ENCODE peak calls at places on chromosome 12, in four cellular contexts. C is A549, B is HepG2, Q is K562. P is an unnamed sample.

GRCh38 chr12:110744176-110744575 is 1.5 kb upstream of the PPP1CC start:
- DNase-seq in C (peak; percentile 53), B (peak; percentile 69), Q (no peak), P (no peak)

GRCh38 chr12:40645361-40645760 is 46.9 kb upstream of the CNTN1 start:
- DNase-seq in C (no peak), B (no peak), Q (no peak), P (no peak)

GRCh38 chr12:10395390-10395998 is 5.7 kb upstream of the KLRK1 start:
- DNase-seq in C (peak; percentile 91), B (peak; percentile 85), Q (no peak), P (no peak)

GRCh38 chr12:34294671-34295365 is 272.5 kb downstream of the ALG10 start:
- DNase-seq in C (no peak), B (no peak), Q (no peak), P (no peak)

GRCh38 chr12:79897617-79898016 is 37.3 kb downstream of the PPP1R12A start:
- DNase-seq in C (peak; percentile 55), B (peak; percentile 14), Q (no peak), P (peak; percentile 5)

GRCh38 chr12:81468206-81468605 is 290.9 kb downstream of the PPFIA2 start:
- DNase-seq in C (no peak), B (no peak), Q (no peak), P (no peak)

GRCh38 chr12:110102255-110102654 is 21.9 kb upstream of the IFT81 start:
- DNase-seq in C (peak; percentile 98), B (peak; percentile 92), Q (peak; percentile 87), P (peak; percentile 84)

GRCh38 chr12:4272014-4272975 is 1.3 kb upstream of the CCND2 start:
- DNase-seq in C (no peak), B (no peak), Q (peak; percentile 85), P (no peak)

GRCh38 chr12:2057041-2057792 is 4.4 kb downstream of the CACNA1C start:
- DNase-seq in C (peak; percentile 49), B (peak; percentile 56), Q (peak; percentile 59), P (peak; percentile 99)

GRCh38 chr12:126668961-126669360 is 1598.0 kb upstream of the TMEM132C start:
- DNase-seq in C (no peak), B (no peak), Q (no peak), P (no peak)

GRCh38 chr12:93048646-93049045 is 119.6 kb upstream of the EEA1 start:
- DNase-seq in C (no peak), B (peak; percentile 84), Q (no peak), P (no peak)

GRCh38 chr12:86712425-86712843 is 456.2 kb upstream of the MGAT4C start:
- DNase-seq in C (peak; percentile 97), B (peak; percentile 41), Q (no peak), P (no peak)

GRCh38 chr12:93664573-93665138 is 12.5 kb upstream of the CRADD start:
- DNase-seq in C (no peak), B (peak; percentile 8), Q (no peak), P (no peak)

GRCh38 chr12:94670075-94670474 is 19.7 kb upstream of the TMCC3 start:
- DNase-seq in C (no peak), B (no peak), Q (no peak), P (no peak)
- TF ChIP-seq RNF2 in C (no peak), B (no peak), Q (no peak), P (no peak)

GRCh38 chr12:103994235-103994634 is 28.6 kb downstream of the TDG start:
- DNase-seq in C (no peak), B (no peak), Q (no peak), P (no peak)

GRCh38 chr12:104002686-104003085 is 37.0 kb downstream of the TDG start:
- DNase-seq in C (no peak), B (no peak), Q (no peak), P (no peak)

GRCh38 chr12:103996595-103996994 is 30.9 kb downstream of the TDG start:
- DNase-seq in C (no peak), B (no peak), Q (no peak), P (no peak)

GRCh38 chr12:103997277-103997900 is 31.7 kb downstream of the TDG start:
- DNase-seq in C (no peak), B (no peak), Q (peak; percentile 40), P (no peak)
- H3K4me3 ChIP-seq in C (no peak overlapping the region), B (peak overlapping the region; percentile 15), Q (no peak overlapping the region), P (no peak overlapping the region)

GRCh38 chr12:123367511-123367910 is 2.9 kb upstream of the SBNO1 start:
- DNase-seq in C (peak; percentile 36), B (no peak), Q (no peak), P (no peak)
- TF ChIP-seq PHF8 in C (no peak), B (no peak), Q (no peak), P (no peak)

DNA sequence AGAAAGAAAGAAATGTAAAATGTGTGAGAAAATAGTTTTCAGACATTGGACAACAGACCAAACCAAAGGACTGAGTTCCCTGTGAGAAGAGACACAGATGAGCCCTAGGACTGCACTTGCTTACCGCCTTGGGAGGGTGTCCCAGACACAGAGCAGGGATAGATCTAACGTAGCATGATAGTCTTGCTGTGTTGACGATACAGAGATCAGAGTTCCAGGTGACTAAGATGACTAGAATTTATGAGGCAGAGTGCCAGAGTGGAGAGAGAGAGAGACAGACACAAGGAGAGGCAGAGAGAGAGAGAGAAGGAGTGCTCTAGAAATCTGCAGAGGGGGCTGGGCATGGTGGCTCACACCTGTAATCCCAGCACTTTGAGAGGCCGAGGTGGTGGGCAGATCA is 148.2 kb upstream of the LMNTD1 start:
- DNase-seq in C (peak; percentile 43), B (no peak), Q (no peak), P (no peak)
- TF ChIP-seq RNF2 in C (no peak), B (no peak), Q (no peak), P (no peak)

DNA sequence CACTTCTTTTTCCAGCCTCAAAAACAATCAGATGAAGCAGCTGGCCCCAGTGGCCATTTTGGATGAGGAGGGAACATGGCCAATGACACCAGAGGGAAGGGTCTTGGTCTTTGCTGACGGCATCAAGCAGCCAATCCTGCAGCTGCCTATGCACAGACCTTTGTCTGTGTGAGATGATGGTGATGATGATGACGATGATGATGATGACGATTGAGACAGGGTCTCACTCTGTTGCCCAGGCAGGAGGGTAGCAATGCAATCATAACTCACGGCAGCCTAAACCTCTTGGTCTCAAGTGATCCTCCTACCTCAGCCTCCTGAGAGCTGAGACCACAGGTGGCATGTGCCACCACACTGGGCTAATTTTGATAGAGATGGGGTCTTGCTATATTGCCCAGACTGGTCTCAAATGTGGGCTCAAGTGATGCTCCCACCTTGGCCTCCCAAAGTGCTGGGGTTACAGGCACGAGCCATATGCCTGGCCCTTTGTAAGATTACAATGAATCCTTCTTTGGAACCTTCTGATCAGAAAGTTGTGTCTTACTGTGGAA is 26.5 kb upstream of the NCOR2 start:
- DNase-seq in C (no peak), B (no peak), Q (no peak), P (no peak)
- H3K4me3 ChIP-seq in C (no peak overlapping the region), B (no peak overlapping the region), Q (no peak overlapping the region), P (no peak overlapping the region)

GRCh38 chr12:65962921-65963883 is 138.9 kb downstream of the HMGA2 start:
- DNase-seq in C (peak; percentile 47), B (no peak), Q (peak; percentile 36), P (no peak)
- TF ChIP-seq PHF8 in C (no peak), B (no peak), Q (no peak), P (no peak)

GRCh38 chr12:119681139-119681538 is 13.2 kb downstream of the PRKAB1 start:
- DNase-seq in C (no peak), B (peak; percentile 41), Q (no peak), P (no peak)
- TF ChIP-seq RNF2 in C (no peak), B (no peak), Q (no peak), P (no peak)

DNA sequence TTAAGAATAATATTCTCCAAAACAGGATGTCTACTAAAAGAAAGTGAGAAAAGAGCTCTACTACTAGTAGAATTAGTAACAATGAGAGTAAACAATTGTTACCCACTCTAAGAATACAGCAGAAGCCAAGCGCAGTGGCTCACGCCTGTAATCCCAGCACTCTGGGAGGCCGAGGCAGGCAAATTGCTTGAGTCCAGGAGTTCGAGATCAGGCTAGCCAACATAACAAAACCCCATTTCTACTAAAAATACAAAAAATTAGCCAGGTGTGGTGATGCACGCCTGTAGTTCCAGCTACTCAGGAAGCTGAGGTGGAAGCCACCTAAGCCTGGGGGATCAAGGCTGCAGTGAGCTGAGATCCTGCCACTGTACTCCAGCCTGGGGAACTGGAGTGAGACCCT is 4.7 kb downstream of the DNAJC14 start:
- DNase-seq in C (no peak), B (no peak), Q (no peak), P (no peak)
- H3K4me3 ChIP-seq in C (no peak overlapping the region), B (no peak overlapping the region), Q (no peak overlapping the region), P (no peak overlapping the region)

DNA sequence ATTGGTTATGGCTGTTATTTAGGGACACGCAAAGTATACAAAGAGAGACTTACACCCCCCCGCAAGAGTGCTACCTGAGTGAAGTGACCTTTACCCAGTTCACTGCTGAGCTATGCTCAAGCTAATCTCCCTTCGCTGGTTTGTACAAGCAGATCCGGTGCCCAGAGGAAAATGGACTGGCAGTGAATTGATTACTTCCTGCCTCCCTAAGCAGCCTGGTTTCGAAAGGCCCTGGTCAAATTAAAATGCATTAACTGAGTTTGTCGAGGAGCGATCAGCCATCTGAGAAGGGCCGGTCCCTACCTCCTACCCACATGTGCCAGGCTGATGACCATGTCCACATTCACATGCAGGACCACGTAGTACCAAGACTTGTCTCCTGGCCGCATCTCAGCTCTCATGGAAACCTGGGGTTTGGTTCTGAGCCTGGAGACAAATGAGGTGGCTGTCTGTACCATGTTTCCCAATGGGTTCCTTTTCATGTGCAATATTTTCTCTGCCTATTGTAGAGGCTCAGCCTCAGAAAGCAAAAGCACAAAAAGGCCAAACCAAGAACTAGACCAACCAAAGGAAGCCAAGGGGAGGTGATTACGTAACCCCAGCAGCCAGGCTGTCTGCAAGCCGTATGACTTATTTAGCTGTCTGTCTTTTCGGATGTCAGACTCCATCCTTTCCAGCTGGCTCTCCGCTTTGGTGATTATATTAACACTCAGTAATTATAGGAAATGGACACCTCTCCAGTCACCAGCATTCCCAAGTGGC is 284.7 kb upstream of the PWP1 start:
- DNase-seq in C (peak; percentile 47), B (no peak), Q (no peak), P (no peak)
- TF ChIP-seq PHF8 in C (no peak), B (no peak), Q (no peak), P (no peak)

DNA sequence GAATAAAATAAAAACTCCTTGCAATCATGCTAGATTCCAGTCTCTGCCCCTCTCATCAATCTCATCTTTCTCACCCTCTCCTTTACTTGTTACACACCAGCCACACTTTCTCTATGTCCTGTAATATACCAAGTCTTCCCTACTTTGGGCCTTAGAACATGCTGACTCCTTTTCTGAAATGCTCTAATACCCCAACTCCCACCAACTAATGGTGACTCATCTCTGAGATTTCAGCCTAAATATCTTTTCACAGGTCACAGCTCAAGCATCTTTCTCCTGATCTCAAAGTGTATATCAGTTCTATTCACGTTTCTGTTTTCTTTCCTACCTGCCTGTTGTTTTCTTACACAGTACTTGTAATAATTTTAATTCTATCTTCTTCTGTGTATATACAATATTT is 378.9 kb upstream of the PRICKLE1 start:
- DNase-seq in C (no peak), B (no peak), Q (no peak), P (no peak)
- TF ChIP-seq RNF2 in C (no peak), B (no peak), Q (no peak), P (no peak)

P was measured in H1.